ENCODE peak calls at places on chromosomes 7 and 10, in eight cellular contexts. W is NCI-H1694, G is GM03348, X is breast epithelium, E is B cell, R is Panc1, C is sigmoid colon, P is choroid plexus epithelial cell. Y is an unnamed sample.

GRCh38 chr10:83184641-83185040 is 954.7 kb upstream of the GHITM start:
- DNase-seq in W (no peak), G (no peak), X (no peak), E (no peak), R (no peak), C (no peak), P (no peak), Y (no peak)

GRCh38 chr10:58010076-58010475 is 257.6 kb downstream of the IPMK start:
- DNase-seq in W (no peak), G (no peak), X (no peak), E (no peak), R (no peak), C (no peak), P (no peak), Y (no peak)

GRCh38 chr7:126727930-126728331 is 524.8 kb downstream of the GRM8 start:
- DNase-seq in W (no peak), G (peak), X (no peak), E (no peak), R (peak), C (no peak), P (peak), Y (no peak)

GRCh38 chr7:139691253-139691781 is 86.5 kb downstream of the HIPK2 start:
- DNase-seq in W (no peak), G (no peak), X (peak), E (no peak), R (no peak), C (no peak), P (peak), Y (no peak)

GRCh38 chr10:33215635-33216034 is 118.8 kb downstream of the NRP1 start:
- DNase-seq in W (no peak), G (no peak), X (no peak), E (no peak), R (no peak), C (no peak), P (no peak), Y (no peak)

GRCh38 chr10:30170146-30170545 is 110.8 kb upstream of the JCAD start:
- DNase-seq in W (no peak), G (no peak), X (no peak), E (no peak), R (no peak), C (no peak), P (no peak), Y (no peak)

GRCh38 chr10:106378251-106378650 is 786.3 kb downstream of the SORCS1 start:
- DNase-seq in W (no peak), G (no peak), X (no peak), E (no peak), R (no peak), C (no peak), P (no peak), Y (no peak)

GRCh38 chr7:106979551-106980357 is 64.8 kb upstream of the PRKAR2B start:
- DNase-seq in W (no peak), G (no peak), X (no peak), E (no peak), R (no peak), C (no peak), P (no peak), Y (no peak)

GRCh38 chr10:64116731-64117130 is 595.5 kb downstream of the REEP3 start:
- DNase-seq in W (no peak), G (no peak), X (no peak), E (no peak), R (no peak), C (no peak), P (no peak), Y (no peak)

GRCh38 chr7:20064974-20065862 is 152.0 kb downstream of the MACC1 start:
- DNase-seq in W (no peak), G (peak), X (no peak), E (peak), R (no peak), C (no peak), P (peak), Y (no peak)

GRCh38 chr10:46018453-46019169 is 11.8 kb downstream of the NCOA4 start:
- DNase-seq in W (no peak), G (peak), X (no peak), E (no peak), R (no peak), C (no peak), P (peak), Y (no peak)

GRCh38 chr10:98262571-98262970 is 5.4 kb downstream of the LOXL4 start:
- DNase-seq in W (no peak), G (peak), X (peak), E (peak), R (no peak), C (no peak), P (peak), Y (peak)

GRCh38 chr7:51477323-51477722 is 160.7 kb upstream of the COBL start:
- DNase-seq in W (no peak), G (no peak), X (no peak), E (no peak), R (no peak), C (no peak), P (no peak), Y (no peak)

GRCh38 chr7:38303866-38304265 is 30.4 kb upstream of the TARP start:
- DNase-seq in W (no peak), G (no peak), X (no peak), E (no peak), R (no peak), C (no peak), P (no peak), Y (no peak)

GRCh38 chr10:97046426-97047072 is 139.2 kb downstream of the SLIT1 start:
- DNase-seq in W (no peak), G (no peak), X (no peak), E (no peak), R (no peak), C (no peak), P (no peak), Y (no peak)

GRCh38 chr10:3427846-3428442 is 255.4 kb upstream of the PITRM1 start:
- DNase-seq in W (no peak), G (no peak), X (no peak), E (no peak), R (no peak), C (no peak), P (no peak), Y (no peak)

GRCh38 chr7:69610675-69611037 is 12.4 kb downstream of the AUTS2 start:
- DNase-seq in W (peak), G (no peak), X (no peak), E (no peak), R (no peak), C (no peak), P (no peak), Y (no peak)

GRCh38 chr10:70477661-70478162 is 855 bp upstream of the PALD1 start:
- DNase-seq in W (no peak), G (no peak), X (no peak), E (peak), R (no peak), C (no peak), P (peak), Y (no peak)

GRCh38 chr7:39493929-39494328 is 72.3 kb upstream of the YAE1 start:
- DNase-seq in W (no peak), G (no peak), X (no peak), E (no peak), R (no peak), C (no peak), P (no peak), Y (no peak)

GRCh38 chr7:150379590-150380379 is 655 bp downstream of the ZNF775 start:
- DNase-seq in W (peak), G (peak), X (no peak), E (no peak), R (no peak), C (peak), P (no peak), Y (no peak)

GRCh38 chr7:151904270-151904669 is 27.4 kb upstream of the PRKAG2 start:
- DNase-seq in W (no peak), G (no peak), X (no peak), E (no peak), R (no peak), C (no peak), P (no peak), Y (no peak)

Y was measured in ureter.